ENCODE peak calls at places on chromosomes 3 and 15, in nine cellular contexts. One of them, this sample, is unnamed.

GRCh38 chr3:46270474-46270873 is 28.2 kb downstream of the CCR3 start:
- DNase-seq in cardiac fibroblast: no peak
- DNase-seq in adrenal gland: no peak
- DNase-seq in uterus: no peak
- DNase-seq in progenitor cell of endocrine pancreas: no peak
- DNase-seq in HCT116: no peak
- DNase-seq in GM10248: no peak
- DNase-seq in AG09309: no peak
- DNase-seq in tibial artery: no peak
- DNase-seq in this sample: no peak

GRCh38 chr3:120170223-120170622 is 76.0 kb upstream of the GSK3B start:
- DNase-seq in AG09309: no peak
- DNase-seq in tibial artery: no peak
- DNase-seq in uterus: no peak
- DNase-seq in progenitor cell of endocrine pancreas: no peak
- DNase-seq in cardiac fibroblast: peak
- DNase-seq in adrenal gland: no peak
- DNase-seq in GM10248: no peak
- DNase-seq in HCT116: peak
- DNase-seq in this sample: peak

GRCh38 chr15:93488157-93488803 is 399.3 kb upstream of the RGMA start:
- DNase-seq in GM10248: no peak
- DNase-seq in tibial artery: no peak
- DNase-seq in cardiac fibroblast: no peak
- DNase-seq in adrenal gland: no peak
- DNase-seq in progenitor cell of endocrine pancreas: no peak
- DNase-seq in HCT116: no peak
- DNase-seq in uterus: no peak
- DNase-seq in AG09309: no peak
- DNase-seq in this sample: no peak

GRCh38 chr15:48170981-48171380 is 7.1 kb downstream of the MYEF2 start:
- DNase-seq in cardiac fibroblast: no peak
- DNase-seq in adrenal gland: no peak
- DNase-seq in HCT116: no peak
- DNase-seq in GM10248: no peak
- DNase-seq in uterus: no peak
- DNase-seq in progenitor cell of endocrine pancreas: no peak
- DNase-seq in tibial artery: no peak
- DNase-seq in AG09309: no peak
- DNase-seq in this sample: no peak

GRCh38 chr15:100787567-100787941 is 92.1 kb upstream of the ALDH1A3 start:
- DNase-seq in progenitor cell of endocrine pancreas: no peak
- DNase-seq in uterus: no peak
- DNase-seq in HCT116: no peak
- DNase-seq in cardiac fibroblast: no peak
- DNase-seq in GM10248: peak
- DNase-seq in tibial artery: no peak
- DNase-seq in AG09309: no peak
- DNase-seq in adrenal gland: no peak
- DNase-seq in this sample: no peak

GRCh38 chr3:130779031-130779430 is 32.4 kb upstream of the PIK3R4 start:
- DNase-seq in uterus: no peak
- DNase-seq in AG09309: no peak
- DNase-seq in cardiac fibroblast: no peak
- DNase-seq in GM10248: peak
- DNase-seq in adrenal gland: no peak
- DNase-seq in progenitor cell of endocrine pancreas: no peak
- DNase-seq in HCT116: no peak
- DNase-seq in tibial artery: no peak
- DNase-seq in this sample: no peak

GRCh38 chr15:96166223-96167200 is 164.0 kb upstream of the NR2F2 start:
- DNase-seq in progenitor cell of endocrine pancreas: no peak
- DNase-seq in HCT116: no peak
- DNase-seq in AG09309: no peak
- DNase-seq in GM10248: no peak
- DNase-seq in adrenal gland: no peak
- DNase-seq in tibial artery: no peak
- DNase-seq in cardiac fibroblast: no peak
- DNase-seq in uterus: no peak
- DNase-seq in this sample: no peak

GRCh38 chr3:107216711-107217110 is 160.5 kb upstream of the CCDC54 start:
- DNase-seq in GM10248: no peak
- DNase-seq in adrenal gland: peak
- DNase-seq in progenitor cell of endocrine pancreas: no peak
- DNase-seq in AG09309: peak
- DNase-seq in HCT116: no peak
- DNase-seq in cardiac fibroblast: peak
- DNase-seq in tibial artery: no peak
- DNase-seq in uterus: no peak
- DNase-seq in this sample: peak

GRCh38 chr15:66389098-66389858 is 2.6 kb downstream of the MAP2K1 start:
- DNase-seq in GM10248: no peak
- DNase-seq in HCT116: no peak
- DNase-seq in uterus: no peak
- DNase-seq in AG09309: no peak
- DNase-seq in progenitor cell of endocrine pancreas: no peak
- DNase-seq in tibial artery: no peak
- DNase-seq in adrenal gland: no peak
- DNase-seq in cardiac fibroblast: no peak
- DNase-seq in this sample: no peak

GRCh38 chr3:195095035-195095703 is 175.8 kb downstream of the XXYLT1 start:
- DNase-seq in HCT116: no peak
- DNase-seq in cardiac fibroblast: no peak
- DNase-seq in GM10248: peak
- DNase-seq in AG09309: no peak
- DNase-seq in progenitor cell of endocrine pancreas: no peak
- DNase-seq in tibial artery: no peak
- DNase-seq in uterus: no peak
- DNase-seq in adrenal gland: no peak
- DNase-seq in this sample: no peak

GRCh38 chr3:108088697-108089096 is 2.1 kb downstream of the CD47 start:
- DNase-seq in HCT116: no peak
- DNase-seq in uterus: no peak
- DNase-seq in GM10248: peak
- DNase-seq in adrenal gland: no peak
- DNase-seq in tibial artery: no peak
- DNase-seq in AG09309: no peak
- DNase-seq in progenitor cell of endocrine pancreas: no peak
- DNase-seq in cardiac fibroblast: peak
- DNase-seq in this sample: no peak

GRCh38 chr15:38300395-38300794 is 47.8 kb downstream of the SPRED1 start:
- DNase-seq in GM10248: peak
- DNase-seq in cardiac fibroblast: peak
- DNase-seq in AG09309: no peak
- DNase-seq in progenitor cell of endocrine pancreas: no peak
- DNase-seq in tibial artery: no peak
- DNase-seq in uterus: no peak
- DNase-seq in HCT116: no peak
- DNase-seq in adrenal gland: no peak
- DNase-seq in this sample: no peak

GRCh38 chr15:20340931-20341661 is 200.5 kb downstream of the GOLGA6L6 start:
- DNase-seq in HCT116: no peak
- DNase-seq in tibial artery: peak
- DNase-seq in adrenal gland: peak
- DNase-seq in progenitor cell of endocrine pancreas: peak
- DNase-seq in cardiac fibroblast: no peak
- DNase-seq in AG09309: no peak
- DNase-seq in uterus: peak
- DNase-seq in GM10248: peak
- DNase-seq in this sample: peak

GRCh38 chr15:57580428-57580827 is 11.3 kb upstream of the MYZAP start:
- DNase-seq in adrenal gland: no peak
- DNase-seq in uterus: no peak
- DNase-seq in tibial artery: no peak
- DNase-seq in GM10248: no peak
- DNase-seq in progenitor cell of endocrine pancreas: no peak
- DNase-seq in AG09309: no peak
- DNase-seq in HCT116: no peak
- DNase-seq in cardiac fibroblast: no peak
- DNase-seq in this sample: no peak

GRCh38 chr15:66658057-66658456 is 44.0 kb upstream of the SMAD6 start:
- DNase-seq in uterus: no peak
- DNase-seq in HCT116: no peak
- DNase-seq in adrenal gland: no peak
- DNase-seq in AG09309: no peak
- DNase-seq in tibial artery: no peak
- DNase-seq in progenitor cell of endocrine pancreas: no peak
- DNase-seq in GM10248: no peak
- DNase-seq in cardiac fibroblast: no peak
- DNase-seq in this sample: no peak

GRCh38 chr3:49236226-49236625 is 40.8 kb downstream of the C3orf62 start:
- DNase-seq in HCT116: no peak
- DNase-seq in adrenal gland: no peak
- DNase-seq in AG09309: no peak
- DNase-seq in GM10248: no peak
- DNase-seq in progenitor cell of endocrine pancreas: no peak
- DNase-seq in cardiac fibroblast: no peak
- DNase-seq in uterus: no peak
- DNase-seq in tibial artery: no peak
- DNase-seq in this sample: no peak
- TF ChIP-seq CTCF in HCT116: no peak
- TF ChIP-seq CTCF in adrenal gland: no peak
- TF ChIP-seq CTCF in AG09309: no peak
- TF ChIP-seq CTCF in GM10248: no peak
- TF ChIP-seq CTCF in progenitor cell of endocrine pancreas: no peak
- TF ChIP-seq CTCF in cardiac fibroblast: no peak
- TF ChIP-seq CTCF in uterus: no peak
- TF ChIP-seq CTCF in tibial artery: no peak
- TF ChIP-seq CTCF in this sample: no peak

GRCh38 chr3:34969513-34969912 is 669.8 kb upstream of the ARPP21 start:
- DNase-seq in HCT116: no peak
- DNase-seq in tibial artery: no peak
- DNase-seq in uterus: no peak
- DNase-seq in progenitor cell of endocrine pancreas: no peak
- DNase-seq in cardiac fibroblast: no peak
- DNase-seq in AG09309: no peak
- DNase-seq in GM10248: no peak
- DNase-seq in adrenal gland: no peak
- DNase-seq in this sample: no peak
- TF ChIP-seq CTCF in HCT116: no peak
- TF ChIP-seq CTCF in tibial artery: no peak
- TF ChIP-seq CTCF in uterus: no peak
- TF ChIP-seq CTCF in progenitor cell of endocrine pancreas: no peak
- TF ChIP-seq CTCF in cardiac fibroblast: no peak
- TF ChIP-seq CTCF in AG09309: no peak
- TF ChIP-seq CTCF in GM10248: no peak
- TF ChIP-seq CTCF in adrenal gland: no peak
- TF ChIP-seq CTCF in this sample: no peak

GRCh38 chr15:74543583-74543982 is 2.6 kb downstream of the ARID3B start:
- DNase-seq in AG09309: no peak
- DNase-seq in uterus: no peak
- DNase-seq in cardiac fibroblast: no peak
- DNase-seq in adrenal gland: no peak
- DNase-seq in GM10248: no peak
- DNase-seq in tibial artery: no peak
- DNase-seq in progenitor cell of endocrine pancreas: no peak
- DNase-seq in HCT116: no peak
- DNase-seq in this sample: no peak
- TF ChIP-seq CTCF in AG09309: no peak
- TF ChIP-seq CTCF in uterus: no peak
- TF ChIP-seq CTCF in cardiac fibroblast: no peak
- TF ChIP-seq CTCF in adrenal gland: no peak
- TF ChIP-seq CTCF in GM10248: peak
- TF ChIP-seq CTCF in tibial artery: no peak
- TF ChIP-seq CTCF in progenitor cell of endocrine pancreas: peak
- TF ChIP-seq CTCF in HCT116: peak
- TF ChIP-seq CTCF in this sample: peak

GRCh38 chr3:38558864-38559263 is 62.7 kb downstream of the EXOG start:
- DNase-seq in uterus: no peak
- DNase-seq in HCT116: no peak
- DNase-seq in progenitor cell of endocrine pancreas: no peak
- DNase-seq in AG09309: no peak
- DNase-seq in tibial artery: no peak
- DNase-seq in GM10248: no peak
- DNase-seq in adrenal gland: no peak
- DNase-seq in cardiac fibroblast: no peak
- DNase-seq in this sample: no peak
- TF ChIP-seq CTCF in uterus: no peak
- TF ChIP-seq CTCF in HCT116: peak
- TF ChIP-seq CTCF in progenitor cell of endocrine pancreas: no peak
- TF ChIP-seq CTCF in AG09309: no peak
- TF ChIP-seq CTCF in tibial artery: no peak
- TF ChIP-seq CTCF in GM10248: no peak
- TF ChIP-seq CTCF in adrenal gland: no peak
- TF ChIP-seq CTCF in cardiac fibroblast: no peak
- TF ChIP-seq CTCF in this sample: no peak

GRCh38 chr3:65619391-65620298 is 419.1 kb downstream of the MAGI1 start:
- DNase-seq in HCT116: no peak
- DNase-seq in tibial artery: no peak
- DNase-seq in GM10248: no peak
- DNase-seq in adrenal gland: no peak
- DNase-seq in uterus: no peak
- DNase-seq in AG09309: no peak
- DNase-seq in progenitor cell of endocrine pancreas: no peak
- DNase-seq in cardiac fibroblast: peak
- DNase-seq in this sample: no peak
- TF ChIP-seq CTCF in HCT116: no peak
- TF ChIP-seq CTCF in tibial artery: no peak
- TF ChIP-seq CTCF in GM10248: no peak
- TF ChIP-seq CTCF in adrenal gland: no peak
- TF ChIP-seq CTCF in uterus: no peak
- TF ChIP-seq CTCF in AG09309: no peak
- TF ChIP-seq CTCF in progenitor cell of endocrine pancreas: no peak
- TF ChIP-seq CTCF in cardiac fibroblast: no peak
- TF ChIP-seq CTCF in this sample: no peak

GRCh38 chr3:125374996-125375941 is at the start of gene ZNF148:
- DNase-seq in AG09309: peak
- DNase-seq in GM10248: peak
- DNase-seq in tibial artery: peak
- DNase-seq in HCT116: peak
- DNase-seq in cardiac fibroblast: peak
- DNase-seq in adrenal gland: peak
- DNase-seq in uterus: peak
- DNase-seq in progenitor cell of endocrine pancreas: peak
- DNase-seq in this sample: peak
- TF ChIP-seq CTCF in AG09309: no peak
- TF ChIP-seq CTCF in GM10248: no peak
- TF ChIP-seq CTCF in tibial artery: no peak
- TF ChIP-seq CTCF in HCT116: no peak
- TF ChIP-seq CTCF in cardiac fibroblast: no peak
- TF ChIP-seq CTCF in adrenal gland: no peak
- TF ChIP-seq CTCF in uterus: peak
- TF ChIP-seq CTCF in progenitor cell of endocrine pancreas: peak
- TF ChIP-seq CTCF in this sample: peak

DNA sequence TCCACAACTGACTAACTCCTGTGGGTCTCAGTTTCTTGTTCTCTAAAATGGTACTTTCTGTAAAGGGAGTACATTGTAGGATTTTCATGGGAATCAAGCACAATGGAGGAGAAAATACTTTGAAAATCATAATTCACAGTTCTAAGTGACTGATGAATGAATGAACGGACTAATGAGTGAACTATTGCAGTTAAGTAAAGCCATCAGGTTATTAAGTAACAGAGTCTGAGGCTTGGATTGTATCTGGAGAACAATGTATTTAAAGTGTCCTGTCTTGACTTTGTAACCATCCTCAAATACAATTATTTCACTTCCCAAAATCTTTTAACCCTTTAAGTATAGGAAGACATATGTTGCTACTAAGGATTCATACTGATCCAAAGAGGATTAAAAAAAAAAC is 13.1 kb upstream of the BCL6 start:
- DNase-seq in adrenal gland: no peak
- DNase-seq in progenitor cell of endocrine pancreas: no peak
- DNase-seq in AG09309: no peak
- DNase-seq in tibial artery: no peak
- DNase-seq in cardiac fibroblast: no peak
- DNase-seq in GM10248: no peak
- DNase-seq in uterus: no peak
- DNase-seq in HCT116: no peak
- DNase-seq in this sample: no peak
- TF ChIP-seq CTCF in adrenal gland: no peak
- TF ChIP-seq CTCF in progenitor cell of endocrine pancreas: no peak
- TF ChIP-seq CTCF in AG09309: no peak
- TF ChIP-seq CTCF in tibial artery: no peak
- TF ChIP-seq CTCF in cardiac fibroblast: no peak
- TF ChIP-seq CTCF in GM10248: no peak
- TF ChIP-seq CTCF in uterus: no peak
- TF ChIP-seq CTCF in HCT116: no peak
- TF ChIP-seq CTCF in this sample: no peak